ENCODE peak calls at places on chromosomes 13 and 19, in four cellular contexts. D is gastrocnemius medialis, K is heart right ventricle, F is cardiac muscle cell. C is an unnamed sample.

GRCh38 chr13:72041165-72041564 is 174.2 kb upstream of the DACH1 start:
- DNase-seq in D (no peak), K (no peak), F (no peak), C (no peak)

GRCh38 chr13:113157206-113157928 is 1.1 kb upstream of the PROZ start:
- DNase-seq in D (no peak), K (no peak), F (no peak), C (no peak)

GRCh38 chr13:52034616-52035226 is 10.2 kb downstream of the UTP14C start:
- DNase-seq in D (no peak), K (no peak), F (no peak), C (no peak)

GRCh38 chr19:3479819-3480215 is 508 bp downstream of the SMIM24 start:
- DNase-seq in D (no peak), K (no peak), F (no peak), C (no peak)

GRCh38 chr19:13964776-13965175 is 12.5 kb downstream of the DCAF15 start:
- DNase-seq in D (no peak), K (no peak), F (no peak), C (no peak)

GRCh38 chr19:47226426-47227346 is 4.3 kb downstream of the BBC3 start:
- DNase-seq in D (peak; percentile 95), K (peak; percentile 90), F (peak; percentile 32), C (peak; percentile 68)

GRCh38 chr19:38735257-38735686 is 9.0 kb downstream of the CAPN12 start:
- DNase-seq in D (no peak), K (peak; percentile 17), F (peak; percentile 46), C (no peak)

GRCh38 chr13:47798906-47799305 is 202.2 kb downstream of the SUCLA2 start:
- DNase-seq in D (no peak), K (no peak), F (peak; percentile 5), C (no peak)

GRCh38 chr13:51151463-51151862 is 40.4 kb upstream of the C13orf42 start:
- DNase-seq in D (no peak), K (no peak), F (no peak), C (no peak)

GRCh38 chr19:11020982-11021759 is 60.3 kb downstream of the SMARCA4 start:
- DNase-seq in D (no peak), K (no peak), F (no peak), C (no peak)

DNA sequence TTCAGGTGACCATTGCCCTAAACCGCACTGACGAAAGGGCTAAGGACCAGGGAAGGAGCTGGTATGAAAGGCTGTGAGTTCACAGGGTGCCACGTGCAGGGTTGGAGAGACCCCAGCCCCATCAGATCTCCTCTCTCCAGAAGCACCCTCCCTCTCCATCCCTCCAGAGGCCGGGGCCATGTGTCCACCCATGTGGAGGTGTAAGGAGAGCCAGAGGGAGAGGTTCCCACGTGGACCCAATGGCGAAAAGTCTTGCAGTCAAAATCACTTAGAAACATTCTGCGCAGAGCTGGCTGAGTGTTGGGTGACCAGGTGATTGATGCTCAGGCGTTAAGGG is 168.3 kb downstream of the COL4A1 start:
- DNase-seq in D (no peak), K (no peak), F (no peak), C (no peak)
- H3K4me3 ChIP-seq in D (peak overlapping the region; percentile 81), K (peak overlapping the region; percentile 62), F (peak overlapping the region; percentile 59), C (peak overlapping the region; percentile 47)

GRCh38 chr19:8393871-8394250 is 3.7 kb downstream of the RAB11B start:
- DNase-seq in D (no peak), K (no peak), F (no peak), C (peak; percentile 55)
- H3K4me1 ChIP-seq in D (peaks cover 69% of the 10 kb centered on the region), K (peaks cover 62% of the 10 kb centered on the region), F (no peaks in the 10 kb centered on the region), C (peaks cover 82% of the 10 kb centered on the region)

GRCh38 chr19:45643927-45644771 is 5.0 kb upstream of the EML2 start:
- DNase-seq in D (no peak), K (no peak), F (no peak), C (no peak)

GRCh38 chr19:45645068-45645630 is 6.0 kb upstream of the EML2 start:
- DNase-seq in D (no peak), K (no peak), F (no peak), C (no peak)

GRCh38 chr19:45640849-45641273 is 1.7 kb upstream of the EML2 start:
- DNase-seq in D (no peak), K (no peak), F (peak; percentile 46), C (no peak)

GRCh38 chr19:45641274-45642105 is 2.3 kb upstream of the EML2 start:
- DNase-seq in D (peak; percentile 51), K (peak; percentile 80), F (peak; percentile 93), C (peak; percentile 88)

DNA sequence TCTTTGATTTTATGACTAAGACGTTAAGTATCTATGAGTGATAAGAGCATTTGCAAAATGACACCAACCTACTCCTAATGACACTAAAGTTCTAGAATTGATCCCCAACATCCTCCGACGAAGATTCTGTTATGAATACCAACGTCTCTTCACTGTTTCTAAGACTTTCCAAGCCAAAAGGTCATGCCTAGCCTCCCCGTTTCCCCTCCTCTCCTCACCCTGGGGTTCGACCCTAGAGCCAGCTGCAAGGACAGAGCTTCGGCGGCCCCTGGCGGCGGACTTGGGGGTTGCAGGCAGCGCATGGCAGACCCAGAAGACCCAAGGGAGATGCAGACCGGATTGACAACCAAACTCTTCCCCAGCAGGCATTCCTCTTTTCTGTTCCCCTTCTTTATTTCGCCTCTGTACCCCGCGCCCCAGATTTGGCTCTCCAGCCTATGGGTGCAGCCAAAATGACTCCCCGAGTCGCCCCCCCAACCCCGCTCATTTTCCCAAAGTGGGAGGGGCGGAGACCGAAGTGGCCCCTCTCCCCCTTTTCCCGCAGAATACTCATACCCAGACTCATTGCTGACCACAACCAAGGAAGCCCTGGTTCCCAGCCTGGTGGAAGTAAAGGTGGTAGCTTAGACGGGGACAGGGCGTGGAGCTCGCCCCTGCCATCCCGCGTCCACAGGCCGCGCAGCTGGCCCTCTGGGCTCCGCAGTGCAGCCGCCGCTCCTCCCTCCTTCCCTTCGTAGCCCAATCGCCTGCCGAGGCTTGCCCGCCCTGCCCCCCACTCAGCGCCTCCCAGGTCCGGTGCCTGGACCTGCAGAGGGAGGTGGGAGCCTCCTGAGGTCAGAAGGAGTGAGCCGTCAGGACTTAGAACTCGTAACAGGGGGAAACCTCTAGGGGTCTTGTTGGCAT is 4.1 kb upstream of the EML2 start:
- DNase-seq in D (peak; percentile 62), K (peak; percentile 84), F (peak; percentile 89), C (peak; percentile 80)
- H3K4me3 ChIP-seq in D (no peak overlapping the region), K (peak overlapping the region; percentile 51), F (peak overlapping the region; percentile 40), C (no peak overlapping the region)

GRCh38 chr19:39951686-39952085 is 17.3 kb upstream of the FCGBP start:
- DNase-seq in D (no peak), K (no peak), F (no peak), C (no peak)
- H3K4me1 ChIP-seq in D (no peaks in the 10 kb centered on the region), K (no peaks in the 10 kb centered on the region), F (no peaks in the 10 kb centered on the region), C (no peaks in the 10 kb centered on the region)

GRCh38 chr19:16078759-16079707 is 2.7 kb downstream of the TPM4 start:
- DNase-seq in D (peak; percentile 67), K (peak; percentile 86), F (peak; percentile 59), C (peak; percentile 37)

GRCh38 chr19:16075430-16076153 is 703 bp upstream of the TPM4 start:
- DNase-seq in D (no peak), K (no peak), F (no peak), C (no peak)

GRCh38 chr19:16076958-16077611 is 790 bp downstream of the TPM4 start:
- DNase-seq in D (no peak), K (peak; percentile 62), F (peak; percentile 55), C (peak; percentile 46)

GRCh38 chr19:16076154-16076957 is at the start of gene TPM4:
- DNase-seq in D (peak; percentile 81), K (peak; percentile 94), F (peak; percentile 94), C (peak; percentile 76)

GRCh38 chr19:16078311-16078758 is 2.0 kb downstream of the TPM4 start:
- DNase-seq in D (no peak), K (peak; percentile 33), F (peak; percentile 29), C (no peak)
- H3K4me3 ChIP-seq in D (peak overlapping the region; percentile 60), K (peak overlapping the region; percentile 99), F (peak overlapping the region; percentile 86), C (no peak overlapping the region)

DNA sequence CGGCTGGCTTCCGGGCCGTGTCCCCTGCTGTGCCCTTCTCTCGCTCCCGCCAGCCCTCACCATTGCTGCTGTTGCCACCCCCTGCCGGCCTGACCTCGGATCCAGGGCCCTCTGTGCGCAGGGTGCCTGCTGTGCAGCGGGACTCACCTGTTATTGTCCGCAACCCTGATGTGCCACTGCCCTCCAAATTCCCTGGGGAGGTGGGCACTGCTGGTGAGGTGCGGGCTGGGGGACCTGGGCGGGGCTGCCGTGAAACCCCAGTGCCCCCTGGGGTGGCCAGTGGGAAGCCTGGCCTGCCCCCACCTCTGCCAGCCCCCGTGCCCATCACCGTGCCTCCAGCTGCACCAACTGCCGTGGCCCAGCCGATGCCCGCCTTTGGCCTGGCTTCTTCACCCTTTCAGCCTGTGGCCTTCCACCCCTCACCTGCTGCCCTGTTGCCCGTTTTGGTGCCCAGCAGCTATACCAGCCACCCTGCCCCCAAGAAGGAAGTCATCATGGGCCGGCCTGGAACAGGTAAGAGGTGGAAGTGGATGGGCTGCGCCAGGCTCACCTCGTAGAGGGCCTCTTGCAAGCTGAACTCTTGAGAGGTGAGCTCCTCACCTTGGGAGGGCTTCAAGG is 5.1 kb downstream of the CIC start:
- DNase-seq in D (no peak), K (peak; percentile 3), F (no peak), C (no peak)
- H3K4me1 ChIP-seq in D (peaks cover 72% of the 10 kb centered on the region), K (peaks cover 53% of the 10 kb centered on the region), F (peaks cover 24% of the 10 kb centered on the region), C (peaks cover 25% of the 10 kb centered on the region)

GRCh38 chr13:24128962-24129361 is 31.6 kb upstream of the SPATA13 start:
- DNase-seq in D (no peak), K (no peak), F (no peak), C (no peak)
- H3K4me3 ChIP-seq in D (no peak overlapping the region), K (no peak overlapping the region), F (no peak overlapping the region), C (no peak overlapping the region)

DNA sequence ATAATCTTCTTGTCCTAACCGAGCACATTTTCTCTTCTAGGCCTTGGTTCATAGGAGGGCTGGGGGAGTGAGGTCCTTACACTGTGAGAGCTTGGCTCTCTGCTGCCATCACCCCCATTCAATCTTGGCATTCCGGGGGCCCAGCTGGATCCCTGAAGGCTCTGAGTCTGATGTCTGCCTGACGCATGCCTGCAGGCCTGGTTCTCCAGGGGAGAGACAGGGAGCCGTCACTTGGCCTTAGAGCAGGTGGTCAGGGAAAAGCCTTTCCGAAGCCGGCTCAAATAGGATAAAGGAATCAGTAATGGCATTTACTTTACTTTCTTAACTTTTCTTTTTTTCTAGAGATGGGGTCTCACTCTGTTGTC is 110.5 kb downstream of the KDM4B start:
- DNase-seq in D (no peak), K (no peak), F (no peak), C (no peak)
- H3K4me1 ChIP-seq in D (no peaks in the 10 kb centered on the region), K (peaks cover 7% of the 10 kb centered on the region), F (no peaks in the 10 kb centered on the region), C (no peaks in the 10 kb centered on the region)

C was measured in thyroid gland.